ENCODE peak calls at places on chromosomes 1 and 21, in eight cellular contexts. G, A, X, Y, F, S, R and J are unnamed samples.

GRCh38 chr21:35086357-35086756 is 37.3 kb upstream of the RUNX1 start:
- DNase-seq in G (peak; percentile 77), A (no peak), X (no peak), Y (peak; percentile 15), F (no peak), S (no peak), R (no peak), J (no peak)

GRCh38 chr21:15549671-15550070 is 180.1 kb upstream of the USP25 start:
- DNase-seq in G (peak; percentile 46), A (no peak), X (no peak), Y (peak; percentile 25), F (no peak), S (no peak), R (no peak), J (no peak)

GRCh38 chr21:46318464-46318845 is 5.2 kb downstream of the C21orf58 start:
- DNase-seq in G (no peak), A (no peak), X (no peak), Y (no peak), F (no peak), S (no peak), R (no peak), J (no peak)

GRCh38 chr21:17783816-17784598 is 35.1 kb downstream of the C21orf91 start:
- DNase-seq in G (no peak), A (no peak), X (no peak), Y (no peak), F (no peak), S (no peak), R (no peak), J (no peak)

GRCh38 chr1:57017717-57018116 is 51.9 kb upstream of the C8B start:
- DNase-seq in G (peak; percentile 8), A (no peak), X (no peak), Y (peak; percentile 13), F (no peak), S (no peak), R (no peak), J (no peak)

GRCh38 chr1:48356901-48357300 is 115.1 kb downstream of the SPATA6 start:
- DNase-seq in G (peak; percentile 4), A (no peak), X (no peak), Y (peak; percentile 6), F (no peak), S (no peak), R (no peak), J (no peak)

GRCh38 chr21:30251781-30252180 is 31.0 kb downstream of the KRTAP24-1 start:
- DNase-seq in G (peak; percentile 16), A (no peak), X (no peak), Y (no peak), F (no peak), S (no peak), R (no peak), J (no peak)

GRCh38 chr1:199684686-199685273 is 342.7 kb upstream of the NR5A2 start:
- DNase-seq in G (peak; percentile 84), A (peak; percentile 46), X (no peak), Y (peak; percentile 84), F (no peak), S (no peak), R (no peak), J (peak; percentile 61)

GRCh38 chr1:164637461-164638375 is 78.7 kb downstream of the PBX1 start:
- DNase-seq in G (peak; percentile 87), A (peak; percentile 81), X (no peak), Y (peak; percentile 91), F (no peak), S (no peak), R (no peak), J (no peak)

GRCh38 chr1:21192284-21192683 is 15.6 kb upstream of the EIF4G3 start:
- DNase-seq in G (no peak), A (no peak), X (no peak), Y (peak; percentile 37), F (no peak), S (no peak), R (no peak), J (no peak)

GRCh38 chr1:222618880-222619321 is 1.0 kb downstream of the MIA3 start:
- DNase-seq in G (peak; percentile 70), A (peak; percentile 67), X (no peak), Y (peak; percentile 43), F (no peak), S (no peak), R (no peak), J (no peak)

GRCh38 chr21:39645331-39645730 is 32.6 kb downstream of the B3GALT5 start:
- DNase-seq in G (no peak), A (no peak), X (no peak), Y (no peak), F (no peak), S (no peak), R (no peak), J (no peak)

GRCh38 chr1:54125671-54126070 is 27.1 kb downstream of the CDCP2 start:
- DNase-seq in G (peak; percentile 38), A (no peak), X (no peak), Y (peak; percentile 36), F (no peak), S (no peak), R (no peak), J (no peak)

GRCh38 chr1:238177351-238177750 is 286.6 kb upstream of the ZP4 start:
- DNase-seq in G (no peak), A (no peak), X (no peak), Y (no peak), F (no peak), S (no peak), R (no peak), J (no peak)

GRCh38 chr1:112818990-112819689 is 104.0 kb upstream of the PPM1J start:
- DNase-seq in G (peak; percentile 63), A (no peak), X (no peak), Y (peak; percentile 91), F (no peak), S (no peak), R (no peak), J (no peak)

GRCh38 chr1:11778844-11779623 is 17.0 kb downstream of the C1orf167 start:
- DNase-seq in G (no peak), A (no peak), X (no peak), Y (no peak), F (no peak), S (no peak), R (no peak), J (no peak)

DNA sequence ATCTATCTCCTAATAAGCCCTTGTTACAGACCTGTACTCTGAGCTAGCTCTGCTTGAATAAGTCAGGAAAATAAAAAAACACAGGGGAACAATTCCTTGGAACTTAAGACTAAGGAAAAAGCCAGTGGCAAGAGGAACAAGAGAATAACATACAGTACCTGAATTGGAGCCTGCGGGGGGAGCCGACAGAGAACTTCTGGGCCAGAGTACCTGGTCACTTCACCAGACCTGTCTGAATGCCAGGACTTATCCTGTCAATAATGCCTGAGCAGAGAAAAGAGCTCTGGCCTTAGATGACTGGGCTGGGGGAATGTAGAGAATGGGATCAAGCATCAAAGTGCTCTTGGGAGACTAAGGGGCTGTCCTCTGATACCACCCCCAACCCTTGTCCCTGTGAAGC is 15.1 kb downstream of the PEA15 start:
- DNase-seq in G (no peak), A (no peak), X (no peak), Y (no peak), F (no peak), S (no peak), R (no peak), J (no peak)
- H3K36me3 ChIP-seq in G (peaks cover 56% of the 10 kb centered on the region), A (peaks cover 94% of the 10 kb centered on the region), X (peaks cover 18% of the 10 kb centered on the region), Y (peaks cover 64% of the 10 kb centered on the region), F (peaks cover 93% of the 10 kb centered on the region), S (peaks cover 82% of the 10 kb centered on the region), R (peaks cover 100% of the 10 kb centered on the region), J (peaks cover 40% of the 10 kb centered on the region)

GRCh38 chr1:181314010-181314409 is 169.3 kb upstream of the CACNA1E start:
- DNase-seq in G (no peak), A (no peak), X (no peak), Y (no peak), F (no peak), S (no peak), R (no peak), J (no peak)
- H3K27ac ChIP-seq in G (no peak overlapping the region), A (no peak overlapping the region), X (no peak overlapping the region), Y (no peak overlapping the region), F (no peak overlapping the region), S (no peak overlapping the region), R (no peak overlapping the region), J (no peak overlapping the region)

DNA sequence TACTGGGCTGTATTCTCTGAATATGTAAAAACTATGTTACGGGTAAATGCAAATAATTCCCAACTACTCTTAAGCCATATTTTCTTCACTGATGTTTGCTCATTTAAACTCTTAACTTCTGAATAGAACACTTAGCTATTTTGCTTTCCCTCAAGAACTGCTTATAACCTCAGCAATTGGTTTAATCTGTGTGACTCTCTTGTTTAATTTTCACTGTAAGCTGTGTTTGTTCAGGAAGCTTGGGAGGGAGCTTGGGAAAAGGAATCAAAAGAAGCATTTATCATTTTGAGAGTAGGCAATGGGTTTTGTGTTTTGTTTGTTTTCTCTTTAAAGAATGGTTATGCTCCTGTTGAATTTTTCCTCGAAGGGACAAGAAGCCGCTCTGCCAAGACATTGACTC is 24.4 kb downstream of the GNPAT start:
- DNase-seq in G (no peak), A (no peak), X (no peak), Y (no peak), F (no peak), S (no peak), R (no peak), J (no peak)
- H3K36me3 ChIP-seq in G (peaks cover 42% of the 10 kb centered on the region), A (peaks cover 82% of the 10 kb centered on the region), X (peaks cover 9% of the 10 kb centered on the region), Y (peaks cover 52% of the 10 kb centered on the region), F (peaks cover 90% of the 10 kb centered on the region), S (peaks cover 24% of the 10 kb centered on the region), R (peaks cover 97% of the 10 kb centered on the region), J (peaks cover 39% of the 10 kb centered on the region)

DNA sequence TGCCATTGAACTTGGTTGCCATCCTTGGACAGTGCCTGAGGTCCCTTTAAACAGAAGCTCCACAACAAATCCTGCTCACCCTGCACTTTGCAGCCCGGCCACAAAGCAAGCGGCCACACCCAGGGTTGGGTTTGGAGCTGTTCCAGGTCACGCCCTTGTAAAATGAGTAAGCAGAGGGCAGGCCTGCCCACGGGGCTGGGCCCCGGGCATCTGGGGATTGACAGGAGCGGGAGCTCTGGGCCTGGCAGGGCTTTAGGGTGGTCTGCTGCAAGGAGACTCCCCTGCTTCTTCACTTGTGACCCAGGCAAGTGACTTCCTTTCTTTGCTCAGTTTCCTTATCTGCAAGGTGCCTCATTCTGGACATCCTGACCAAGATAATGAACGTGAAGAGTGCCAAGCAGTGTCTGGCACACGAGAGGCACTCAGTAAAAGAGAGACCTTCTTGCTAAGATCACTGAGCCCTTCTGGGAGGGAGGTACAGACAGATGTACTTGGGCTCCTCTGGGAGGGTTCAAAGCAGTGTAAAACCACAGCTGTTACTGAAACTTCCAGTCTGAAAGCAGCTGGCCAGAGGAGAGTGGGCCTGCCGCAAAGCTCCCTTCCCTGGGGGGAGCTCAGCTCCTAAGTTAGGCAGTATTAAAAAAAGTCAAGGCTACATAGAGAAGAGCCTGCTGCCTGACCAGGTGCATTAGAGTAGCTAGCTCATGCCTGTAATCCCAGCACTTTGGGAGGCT is 2.6 kb downstream of the E2F2 start:
- DNase-seq in G (peak; percentile 89), A (peak; percentile 45), X (peak; percentile 91), Y (peak; percentile 77), F (peak; percentile 95), S (peak; percentile 73), R (peak; percentile 91), J (peak; percentile 82)
- H3K27ac ChIP-seq in G (no peak overlapping the region), A (no peak overlapping the region), X (no peak overlapping the region), Y (no peak overlapping the region), F (peak overlapping the region; percentile 82), S (peak overlapping the region; percentile 11), R (peak overlapping the region; percentile 60), J (peak overlapping the region; percentile 18)